ENCODE peak calls at places on chromosomes 3 and 15, in eight cellular contexts. D is GM23338, I is H9, Y is HepG2, W is A549, Z is mesenchymal stem cell, J is fibroblast of lung, A is mammary epithelial cell. E is an unnamed sample.

GRCh38 chr3:69948246-69948862 is 51.2 kb upstream of the SAMMSON start:
- DNase-seq in D (peak), I (no peak), Y (peak), W (no peak), Z (peak), J (peak), A (peak), E (peak)

GRCh38 chr15:69760890-69761568 is 308.4 kb downstream of the RPLP1 start:
- DNase-seq in D (no peak), I (no peak), Y (peak), W (peak), Z (peak), J (peak), A (peak), E (no peak)

GRCh38 chr3:132180337-132180791 is 136.8 kb upstream of the ACP3 start:
- DNase-seq in D (peak), I (peak), Y (peak), W (peak), Z (peak), J (peak), A (peak), E (peak)

GRCh38 chr3:5321941-5322340 is 134.4 kb downstream of the EDEM1 start:
- DNase-seq in D (no peak), I (no peak), Y (no peak), W (no peak), Z (no peak), J (peak), A (no peak), E (peak)

GRCh38 chr3:38003371-38003816 is 12.8 kb downstream of the VILL start:
- DNase-seq in D (peak), I (peak), Y (peak), W (peak), Z (peak), J (peak), A (no peak), E (peak)

GRCh38 chr3:53525765-53526761 is 31.7 kb downstream of the CACNA1D start:
- DNase-seq in D (no peak), I (no peak), Y (no peak), W (no peak), Z (no peak), J (peak), A (no peak), E (no peak)

GRCh38 chr15:69080203-69080957 is 65.9 kb downstream of the NOX5 start:
- DNase-seq in D (peak), I (peak), Y (no peak), W (no peak), Z (no peak), J (peak), A (peak), E (peak)

GRCh38 chr3:176961916-176962315 is 235.4 kb downstream of the TBL1XR1 start:
- DNase-seq in D (peak), I (no peak), Y (no peak), W (no peak), Z (peak), J (peak), A (no peak), E (no peak)

GRCh38 chr15:46329876-46330275 is 695.0 kb downstream of the SQOR start:
- DNase-seq in D (no peak), I (no peak), Y (no peak), W (no peak), Z (no peak), J (no peak), A (no peak), E (no peak)

GRCh38 chr15:60528530-60528929 is 49.6 kb upstream of the ICE2 start:
- DNase-seq in D (no peak), I (no peak), Y (no peak), W (no peak), Z (peak), J (peak), A (peak), E (no peak)

GRCh38 chr3:25386686-25387271 is 41.3 kb upstream of the RARB start:
- DNase-seq in D (no peak), I (no peak), Y (no peak), W (no peak), Z (no peak), J (no peak), A (no peak), E (no peak)

GRCh38 chr3:15055019-15055557 is 10.0 kb downstream of the MRPS25 start:
- DNase-seq in D (no peak), I (no peak), Y (no peak), W (no peak), Z (no peak), J (peak), A (no peak), E (no peak)

GRCh38 chr3:46127503-46127902 is 80.6 kb downstream of the CCR1 start:
- DNase-seq in D (no peak), I (no peak), Y (peak), W (no peak), Z (peak), J (peak), A (peak), E (no peak)

GRCh38 chr15:67972377-67972776 is 81.7 kb upstream of the PIAS1 start:
- DNase-seq in D (no peak), I (no peak), Y (no peak), W (no peak), Z (no peak), J (no peak), A (no peak), E (no peak)

GRCh38 chr3:180390313-180390712 is 211.7 kb upstream of the TTC14 start:
- DNase-seq in D (no peak), I (no peak), Y (no peak), W (no peak), Z (no peak), J (no peak), A (no peak), E (no peak)

GRCh38 chr3:151171145-151171544 is 31.9 kb downstream of the GPR171 start:
- DNase-seq in D (no peak), I (no peak), Y (peak), W (no peak), Z (no peak), J (peak), A (no peak), E (no peak)

GRCh38 chr15:50248994-50249586 is 16.4 kb downstream of the HDC start:
- DNase-seq in D (no peak), I (no peak), Y (no peak), W (no peak), Z (no peak), J (no peak), A (peak), E (no peak)

GRCh38 chr3:39153977-39154299 is 547 bp upstream of the CSRNP1 start:
- DNase-seq in D (no peak), I (no peak), Y (no peak), W (no peak), Z (no peak), J (no peak), A (no peak), E (no peak)

GRCh38 chr3:59605318-59605717 is 555.5 kb upstream of the CFAP20DC start:
- DNase-seq in D (no peak), I (no peak), Y (no peak), W (no peak), Z (no peak), J (no peak), A (no peak), E (no peak)

GRCh38 chr3:9135930-9136525 is 113.4 kb downstream of the SRGAP3 start:
- DNase-seq in D (peak), I (peak), Y (no peak), W (no peak), Z (no peak), J (no peak), A (no peak), E (peak)

GRCh38 chr3:184448321-184449160 is 68.7 kb downstream of the CHRD start:
- DNase-seq in D (no peak), I (no peak), Y (no peak), W (peak), Z (peak), J (peak), A (peak), E (no peak)

GRCh38 chr3:55571216-55571813 is 84.2 kb upstream of the WNT5A start:
- DNase-seq in D (peak), I (no peak), Y (no peak), W (no peak), Z (no peak), J (peak), A (peak), E (no peak)

GRCh38 chr3:10450494-10451440 is 54.6 kb downstream of the ATP2B2 start:
- DNase-seq in D (peak), I (no peak), Y (no peak), W (no peak), Z (no peak), J (no peak), A (no peak), E (peak)

GRCh38 chr3:177358968-177359600 is 161.8 kb upstream of the TBL1XR1 start:
- DNase-seq in D (peak), I (peak), Y (no peak), W (peak), Z (peak), J (peak), A (peak), E (peak)

GRCh38 chr3:47411696-47412452 is 31.1 kb downstream of the PTPN23 start:
- DNase-seq in D (no peak), I (no peak), Y (no peak), W (no peak), Z (no peak), J (no peak), A (no peak), E (no peak)

GRCh38 chr3:126522363-126522788 is 1.6 kb upstream of the CHST13 start:
- DNase-seq in D (peak), I (peak), Y (peak), W (peak), Z (peak), J (peak), A (peak), E (peak)

GRCh38 chr3:63705092-63705645 is 52.7 kb downstream of the SNTN start:
- DNase-seq in D (no peak), I (no peak), Y (no peak), W (no peak), Z (no peak), J (peak), A (no peak), E (no peak)

GRCh38 chr3:177831361-177831760 is 634.1 kb upstream of the TBL1XR1 start:
- DNase-seq in D (no peak), I (no peak), Y (no peak), W (no peak), Z (no peak), J (no peak), A (no peak), E (no peak)

GRCh38 chr15:59260090-59260489 is 53.4 kb downstream of the LDHAL6B start:
- DNase-seq in D (no peak), I (no peak), Y (no peak), W (no peak), Z (no peak), J (no peak), A (no peak), E (peak)

GRCh38 chr3:100761211-100761921 is 52.1 kb downstream of the TFG start:
- DNase-seq in D (peak), I (peak), Y (peak), W (no peak), Z (no peak), J (no peak), A (no peak), E (peak)

GRCh38 chr15:80567721-80568157 is 127.4 kb upstream of the ABHD17C start:
- DNase-seq in D (peak), I (peak), Y (peak), W (peak), Z (peak), J (peak), A (peak), E (peak)

GRCh38 chr15:29685156-29686078 is 136.9 kb downstream of the TJP1 start:
- DNase-seq in D (no peak), I (no peak), Y (no peak), W (no peak), Z (no peak), J (peak), A (peak), E (no peak)

GRCh38 chr3:62875103-62876002 is at the start of gene CADPS:
- DNase-seq in D (peak), I (peak), Y (no peak), W (no peak), Z (no peak), J (peak), A (no peak), E (peak)

GRCh38 chr3:9809239-9809614 is 835 bp upstream of the TTLL3 start:
- DNase-seq in D (peak), I (peak), Y (no peak), W (no peak), Z (no peak), J (no peak), A (no peak), E (no peak)

GRCh38 chr3:43533009-43533408 is 88.8 kb downstream of the ANO10 start:
- DNase-seq in D (no peak), I (no peak), Y (no peak), W (no peak), Z (no peak), J (no peak), A (no peak), E (no peak)
- H3K4me2 ChIP-seq in D (no peak), I (no peak), Y (no peak), W (no peak), Z (no peak), J (no peak), A (no peak), E (no peak)

DNA sequence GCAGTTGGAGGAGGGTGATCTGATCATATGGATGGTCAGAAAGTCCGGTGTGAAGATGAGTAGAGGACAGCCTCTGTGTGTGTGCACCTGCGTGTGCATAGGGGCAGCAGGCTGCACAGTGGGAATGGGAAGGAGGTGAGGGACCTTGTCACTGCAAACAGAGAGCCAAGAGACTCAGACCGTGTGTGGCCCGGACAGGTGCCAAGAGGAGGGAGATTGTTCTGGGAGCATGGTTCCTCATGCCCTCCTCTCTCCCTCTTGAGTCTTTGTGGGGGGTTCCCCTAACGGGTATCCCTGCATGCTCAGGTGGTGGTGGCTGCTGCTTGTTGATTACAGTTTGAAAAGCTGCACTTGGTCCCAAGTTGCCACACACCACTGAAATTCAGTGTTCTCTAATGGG is 68.8 kb downstream of the CHRNA7 start:
- DNase-seq in D (no peak), I (no peak), Y (no peak), W (no peak), Z (no peak), J (no peak), A (no peak), E (no peak)
- H3K4me2 ChIP-seq in D (no peak), I (no peak), Y (no peak), W (no peak), Z (no peak), J (no peak), A (no peak), E (no peak)

GRCh38 chr15:36807134-36807764 is 227.8 kb downstream of the CDIN1 start:
- DNase-seq in D (no peak), I (no peak), Y (no peak), W (no peak), Z (no peak), J (peak), A (no peak), E (no peak)
- H3K4me2 ChIP-seq in D (no peak), I (no peak), Y (no peak), W (no peak), Z (no peak), J (no peak), A (no peak), E (no peak)

GRCh38 chr15:74442604-74443003 is 8.8 kb upstream of the SEMA7A start:
- DNase-seq in D (no peak), I (no peak), Y (peak), W (no peak), Z (no peak), J (no peak), A (no peak), E (no peak)
- H3K4me2 ChIP-seq in D (no peak), I (no peak), Y (peak), W (no peak), Z (no peak), J (no peak), A (no peak), E (no peak)

GRCh38 chr3:16836505-16837237 is 48.1 kb upstream of the PLCL2 start:
- DNase-seq in D (no peak), I (no peak), Y (no peak), W (no peak), Z (no peak), J (peak), A (no peak), E (no peak)
- H3K4me2 ChIP-seq in D (no peak), I (no peak), Y (no peak), W (no peak), Z (no peak), J (no peak), A (no peak), E (no peak)

E was measured in neural progenitor cell.